ENCODE peak calls at places on chromosomes 3 and 15, in five cellular contexts. T is psoas muscle, K is OCI-LY7, P is DND-41, J is cardiac muscle cell. B is an unnamed sample. For H3K4me1, the result is how much of the 10 kb centered on the place peaks cover.

GRCh38 chr15:60941448-60941847 is 287.7 kb downstream of the RORA start:
- DNase-seq in T (peak), K (no peak), P (no peak), J (no peak), B (no peak)

GRCh38 chr15:71496336-71496955 is 313.9 kb upstream of the NR2E3 start:
- DNase-seq in T (no peak), K (no peak), P (no peak), J (no peak), B (no peak)

GRCh38 chr3:161274691-161275298 is 53.7 kb downstream of the NMD3 start:
- DNase-seq in T (no peak), K (peak), P (peak), J (peak), B (peak)

GRCh38 chr3:127984241-127984975 is 67.8 kb upstream of the SEC61A1 start:
- DNase-seq in T (no peak), K (no peak), P (no peak), J (no peak), B (no peak)

GRCh38 chr3:163056874-163057497 is 1560.4 kb downstream of the OTOL1 start:
- DNase-seq in T (no peak), K (peak), P (peak), J (peak), B (no peak)

GRCh38 chr3:149541091-149541491 is 66.6 kb downstream of the TM4SF4 start:
- DNase-seq in T (no peak), K (no peak), P (no peak), J (no peak), B (no peak)

GRCh38 chr15:55250392-55250791 is 39.2 kb downstream of the RAB27A start:
- DNase-seq in T (no peak), K (no peak), P (no peak), J (no peak), B (no peak)

GRCh38 chr3:150278843-150279341 is 129.2 kb upstream of the TSC22D2 start:
- DNase-seq in T (no peak), K (no peak), P (no peak), J (no peak), B (no peak)

GRCh38 chr3:37863949-37864822 is 2.5 kb downstream of the CTDSPL start:
- DNase-seq in T (no peak), K (no peak), P (no peak), J (no peak), B (no peak)

GRCh38 chr3:124730920-124731297 is 657 bp downstream of the UMPS start:
- DNase-seq in T (no peak), K (no peak), P (no peak), J (no peak), B (no peak)

GRCh38 chr3:72036899-72037298 is 252.0 kb upstream of the PROK2 start:
- DNase-seq in T (no peak), K (no peak), P (no peak), J (no peak), B (no peak)

GRCh38 chr3:62238431-62238830 is 134.9 kb downstream of the FEZF2 start:
- DNase-seq in T (no peak), K (no peak), P (no peak), J (peak), B (no peak)

GRCh38 chr3:65004316-65004715 is 316.5 kb upstream of the ADAMTS9 start:
- DNase-seq in T (no peak), K (no peak), P (no peak), J (no peak), B (no peak)

GRCh38 chr15:67524235-67524634 is 3.3 kb downstream of the C15orf61 start:
- DNase-seq in T (no peak), K (no peak), P (no peak), J (no peak), B (no peak)

GRCh38 chr15:99401971-99402732 is 150.9 kb downstream of the LRRC28 start:
- DNase-seq in T (no peak), K (no peak), P (no peak), J (peak), B (no peak)

GRCh38 chr15:49902791-49903481 is 216.1 kb downstream of the ATP8B4 start:
- DNase-seq in T (no peak), K (no peak), P (no peak), J (no peak), B (no peak)

GRCh38 chr15:101652783-101653430 is 726 bp upstream of the TM2D3 start:
- DNase-seq in T (no peak), K (no peak), P (no peak), J (no peak), B (no peak)

GRCh38 chr3:168248383-168249047 is 152.8 kb upstream of the GOLIM4 start:
- DNase-seq in T (no peak), K (no peak), P (no peak), J (peak), B (peak)

GRCh38 chr15:69573815-69574472 is 121.3 kb downstream of the RPLP1 start:
- DNase-seq in T (no peak), K (no peak), P (no peak), J (no peak), B (no peak)

GRCh38 chr3:47491186-47491585 is 15.4 kb upstream of the SCAP start:
- DNase-seq in T (no peak), K (peak), P (no peak), J (no peak), B (no peak)

GRCh38 chr3:179156170-179156569 is 8.0 kb downstream of the PIK3CA start:
- DNase-seq in T (no peak), K (no peak), P (no peak), J (no peak), B (no peak)

GRCh38 chr3:149586871-149587270 is 71.0 kb downstream of the WWTR1 start:
- DNase-seq in T (no peak), K (no peak), P (no peak), J (no peak), B (no peak)

DNA sequence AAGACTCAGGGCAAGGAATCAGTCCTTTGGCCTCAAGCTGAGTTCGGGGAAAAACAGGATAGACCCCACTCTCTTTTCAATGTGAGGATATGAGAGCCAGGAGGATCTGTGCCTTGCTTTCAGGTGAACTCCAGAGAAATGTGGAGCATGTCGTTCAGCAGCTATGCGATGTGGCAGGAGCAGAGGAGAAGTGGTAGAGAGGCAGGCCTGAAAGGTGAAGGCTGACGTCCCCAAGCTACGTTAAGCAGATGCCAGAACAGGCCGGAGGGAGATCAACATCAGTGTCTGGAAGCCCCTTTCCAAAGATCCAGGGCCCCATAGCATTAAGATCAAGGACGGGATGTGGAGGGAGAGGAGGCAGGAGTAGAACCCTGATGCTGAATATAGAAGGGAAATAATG is 160.1 kb downstream of the PLD1 start:
- DNase-seq in T (no peak), K (no peak), P (no peak), J (peak), B (no peak)
- H3K4me1 ChIP-seq in T (under half), K (under half), P (under half), J (under half), B (half or more)

GRCh38 chr3:51681453-51681852 is 10.4 kb downstream of the TEX264 start:
- DNase-seq in T (no peak), K (peak), P (peak), J (no peak), B (peak)

GRCh38 chr3:51680663-51681230 is 9.7 kb downstream of the TEX264 start:
- DNase-seq in T (no peak), K (no peak), P (no peak), J (no peak), B (no peak)

GRCh38 chr3:51683566-51683965 is 12.5 kb downstream of the TEX264 start:
- DNase-seq in T (no peak), K (no peak), P (no peak), J (no peak), B (no peak)

GRCh38 chr3:51682526-51682925 is 11.5 kb downstream of the TEX264 start:
- DNase-seq in T (no peak), K (no peak), P (no peak), J (no peak), B (peak)

DNA sequence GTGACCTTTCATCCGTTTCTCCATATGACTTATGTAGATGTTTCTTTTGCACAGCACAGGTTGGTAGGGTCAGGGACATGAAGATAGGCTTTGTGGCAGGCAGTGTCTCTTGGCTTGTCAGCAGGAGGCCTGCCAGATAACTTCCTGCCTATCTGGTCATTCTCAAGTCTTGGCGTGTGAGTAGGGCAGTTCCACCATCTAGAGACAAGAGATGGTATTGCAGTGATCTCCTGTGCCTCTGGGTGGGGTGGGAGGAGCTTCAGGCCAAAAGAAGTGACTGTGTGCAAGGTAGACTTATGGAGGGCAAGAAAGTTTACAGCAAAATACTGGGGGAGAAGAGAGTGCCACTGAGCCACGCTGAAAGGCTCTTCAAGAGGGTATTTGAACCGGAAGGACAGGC is 11.0 kb downstream of the TEX264 start:
- DNase-seq in T (peak), K (peak), P (peak), J (peak), B (peak)
- H3K4me1 ChIP-seq in T (under half), K (under half), P (under half), J (under half), B (half or more)

GRCh38 chr3:9151240-9151639 is 98.2 kb downstream of the SRGAP3 start:
- DNase-seq in T (peak), K (no peak), P (no peak), J (no peak), B (no peak)
- H3K4me1 ChIP-seq in T (under half), K (under half), P (under half), J (under half), B (under half)

DNA sequence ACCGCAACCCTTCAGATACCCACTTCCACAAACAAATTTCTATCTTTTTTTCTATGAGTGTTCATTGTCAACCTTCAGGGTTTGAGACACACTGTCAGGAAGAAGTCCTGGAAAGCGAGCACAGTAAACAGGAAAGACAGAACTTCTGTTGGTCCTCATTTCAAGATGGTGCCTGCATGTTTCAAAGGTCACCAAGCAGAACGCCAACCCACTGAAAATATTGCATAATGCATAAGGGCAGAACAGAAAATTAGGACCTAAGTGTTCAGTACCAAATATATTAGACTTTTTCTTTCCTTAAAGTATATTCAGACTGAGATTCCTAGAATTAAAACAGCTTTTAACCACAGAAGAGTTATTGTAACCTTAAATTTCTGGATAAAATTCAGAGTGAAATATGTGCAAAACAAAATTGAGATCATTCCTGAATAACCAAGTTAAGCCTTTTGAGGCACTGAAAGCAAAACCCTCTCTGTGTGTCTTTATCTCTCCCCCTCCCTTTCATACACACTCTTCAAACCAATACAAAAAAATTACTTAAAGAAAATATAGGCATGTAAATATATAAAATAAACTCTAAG is 387.8 kb upstream of the THBS1 start:
- DNase-seq in T (no peak), K (no peak), P (no peak), J (no peak), B (no peak)
- H3K4me1 ChIP-seq in T (under half), K (under half), P (under half), J (under half), B (under half)

DNA sequence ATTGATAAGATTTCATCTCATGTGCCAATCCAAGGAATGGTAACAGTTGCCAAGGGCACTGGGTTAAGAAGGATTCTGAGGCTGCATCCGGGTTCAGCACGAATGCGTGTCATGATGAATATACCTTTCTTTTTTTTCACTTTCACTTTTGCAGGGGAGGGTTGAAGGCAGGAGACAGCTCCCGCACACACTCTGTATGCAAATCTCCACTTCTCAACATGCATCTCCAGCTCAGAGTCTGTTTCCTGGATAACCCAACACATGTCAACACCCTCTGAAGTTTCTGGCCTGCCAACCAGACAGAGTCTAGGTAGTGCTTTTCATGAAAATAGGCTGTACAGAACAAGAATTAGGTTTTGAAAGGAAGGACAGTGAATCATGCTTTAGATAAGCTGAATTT is 21.6 kb downstream of the B4GALT4 start:
- DNase-seq in T (no peak), K (no peak), P (no peak), J (peak), B (no peak)
- H3K4me1 ChIP-seq in T (under half), K (under half), P (under half), J (under half), B (under half)

GRCh38 chr15:74775132-74775562 is 6.7 kb upstream of the CSK start:
- DNase-seq in T (no peak), K (peak), P (no peak), J (no peak), B (no peak)
- H3K4me1 ChIP-seq in T (under half), K (half or more), P (half or more), J (under half), B (half or more)

DNA sequence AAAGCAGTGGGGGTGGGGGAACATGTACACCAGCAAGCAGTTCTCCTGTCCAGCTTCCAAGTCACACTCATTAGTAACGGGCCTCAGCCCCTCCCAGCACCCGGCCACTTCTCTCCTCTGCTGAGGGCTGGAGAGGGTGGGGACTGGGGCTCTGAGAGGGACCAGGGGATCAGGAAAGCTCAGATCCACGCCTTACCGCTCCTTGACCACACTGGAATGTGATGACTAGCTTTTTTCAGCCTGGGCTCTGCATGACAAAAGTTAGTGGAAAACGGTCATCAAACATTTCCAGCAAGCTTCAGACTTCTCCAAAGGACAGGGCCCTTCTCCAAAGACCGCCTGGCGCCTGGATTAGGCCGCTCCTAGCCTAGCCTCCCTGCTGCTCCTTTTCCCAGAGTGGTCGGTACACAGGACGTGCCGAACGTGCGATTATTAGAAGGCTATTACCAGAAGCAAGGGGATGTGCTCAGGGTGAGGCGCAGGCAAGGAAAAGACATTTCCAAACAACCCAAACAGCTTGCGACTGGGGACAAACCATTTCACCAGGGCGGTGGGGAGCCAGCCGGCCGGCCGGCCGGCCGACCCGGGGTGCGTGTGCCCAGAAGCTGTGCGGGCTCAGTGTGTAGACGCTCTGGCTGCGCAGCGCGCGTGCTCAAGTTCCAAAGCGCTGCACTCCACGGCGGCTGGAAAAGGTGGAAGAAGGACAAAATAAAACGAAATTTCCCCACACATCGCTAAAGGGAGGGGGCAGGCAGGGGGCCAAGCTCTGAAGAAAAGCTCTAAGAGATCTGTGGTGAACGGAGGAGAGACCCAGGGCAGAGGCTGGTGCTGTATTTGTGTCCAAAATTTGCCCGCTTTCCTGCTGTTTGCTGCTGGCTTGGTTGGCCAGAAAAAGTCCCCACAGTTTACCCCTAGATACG is 51.0 kb upstream of the SSR3 start:
- DNase-seq in T (peak), K (no peak), P (no peak), J (peak), B (peak)
- H3K4me1 ChIP-seq in T (under half), K (under half), P (under half), J (under half), B (under half)

B was measured in heart left ventricle.